ENCODE peak calls at places on chromosome 19, in nine cellular contexts. I is lung microvascular endothelial cell, H is KBM-7, S is ascending aorta, K is RPMI8226, Q is lung, A is H54, F is GM03348, D is cardiac fibroblast. U is an unnamed sample.

GRCh38 chr19:11465605-11466004 is 15.2 kb downstream of the ELAVL3 start:
- DNase-seq in D (no peak), A (no peak), Q (no peak), H (no peak), I (no peak), S (no peak), F (no peak), K (no peak), U (no peak)

GRCh38 chr19:39362682-39363657 is 20.7 kb downstream of the SAMD4B start:
- DNase-seq in A (no peak), D (peak; percentile 68), Q (no peak), S (no peak), I (peak; percentile 50), H (no peak), K (no peak), F (peak; percentile 63), U (peak; percentile 32)

GRCh38 chr19:48244289-48244688 is 11.4 kb downstream of the CARD8 start:
- DNase-seq in S (no peak), H (peak; percentile 53), Q (no peak), F (no peak), I (peak; percentile 76), D (peak; percentile 28), A (no peak), K (no peak), U (no peak)

GRCh38 chr19:488505-489417 is 7.5 kb upstream of the MADCAM1 start:
- DNase-seq in K (peak; percentile 96), Q (peak; percentile 96), D (peak; percentile 97), H (peak; percentile 86), S (peak; percentile 66), F (peak; percentile 100), I (peak; percentile 96), A (peak; percentile 99), U (peak; percentile 99)

GRCh38 chr19:2616741-2617392 is 85.6 kb downstream of the GNG7 start:
- DNase-seq in Q (peak; percentile 75), S (no peak), H (peak; percentile 49), I (peak; percentile 35), D (peak; percentile 31), F (no peak), A (no peak), K (no peak), U (no peak)

GRCh38 chr19:51808333-51808986 is 13.5 kb downstream of the FPR3 start:
- DNase-seq in K (no peak), F (peak; percentile 52), S (no peak), A (no peak), Q (no peak), I (peak; percentile 70), H (no peak), D (peak; percentile 90), U (no peak)

GRCh38 chr19:41031926-41032325 is 40.8 kb downstream of the CYP2B6 start:
- DNase-seq in I (no peak), Q (no peak), K (no peak), A (no peak), S (no peak), D (no peak), H (no peak), F (no peak), U (no peak)

GRCh38 chr19:18439025-18439909 is 1.3 kb upstream of the ISYNA1 start:
- DNase-seq in K (no peak), F (no peak), I (no peak), D (peak; percentile 62), A (no peak), Q (no peak), S (no peak), H (no peak), U (no peak)

GRCh38 chr19:14718522-14719113 is 28.8 kb downstream of the ZNF333 start:
- DNase-seq in K (no peak), S (no peak), D (no peak), A (no peak), F (no peak), Q (no peak), I (no peak), H (peak; percentile 8), U (no peak)

GRCh38 chr19:47243364-47243775 is 12.4 kb upstream of the BBC3 start:
- DNase-seq in Q (no peak), I (no peak), F (no peak), A (no peak), H (no peak), K (no peak), S (no peak), D (no peak), U (no peak)

GRCh38 chr19:35845215-35846037 is 6.9 kb downstream of the NPHS1 start:
- DNase-seq in K (no peak), Q (no peak), A (no peak), D (no peak), S (no peak), I (no peak), H (no peak), F (peak; percentile 24), U (peak; percentile 48)

GRCh38 chr19:9622531-9622930 is 1.5 kb upstream of the ZNF561 start:
- DNase-seq in S (no peak), F (no peak), D (no peak), I (peak; percentile 4), K (no peak), H (peak; percentile 26), A (no peak), Q (no peak), U (no peak)

GRCh38 chr19:18401580-18402112 is 4.2 kb upstream of the LRRC25 start:
- DNase-seq in F (peak; percentile 71), H (peak; percentile 99), A (no peak), S (no peak), D (peak; percentile 85), Q (no peak), I (peak; percentile 76), K (peak; percentile 94), U (peak; percentile 83)

GRCh38 chr19:13881692-13882418 is 4.9 kb downstream of the NANOS3 start:
- DNase-seq in H (peak; percentile 72), D (peak; percentile 46), F (peak; percentile 73), I (no peak), Q (no peak), K (no peak), S (no peak), A (no peak), U (no peak)

GRCh38 chr19:13996928-13997636 is 9.0 kb downstream of the RFX1 start:
- DNase-seq in I (no peak), Q (no peak), F (peak; percentile 0), H (no peak), K (no peak), D (no peak), S (no peak), A (no peak), U (peak; percentile 31)

GRCh38 chr19:47711652-47712239 is 1.5 kb upstream of the EHD2 start:
- DNase-seq in S (no peak), A (no peak), Q (no peak), I (no peak), F (no peak), H (no peak), D (no peak), K (no peak), U (no peak)

GRCh38 chr19:401836-402535 is 7.0 kb downstream of the C2CD4C start:
- DNase-seq in D (no peak), H (no peak), F (no peak), I (no peak), S (no peak), A (no peak), Q (no peak), K (no peak), U (peak; percentile 21)

GRCh38 chr19:46761418-46761831 is 15.2 kb upstream of the STRN4 start:
- DNase-seq in F (peak; percentile 33), S (no peak), K (no peak), H (no peak), Q (no peak), I (no peak), A (no peak), D (peak; percentile 75), U (no peak)

GRCh38 chr19:53328967-53329366 is 4.6 kb upstream of the ZNF845 start:
- DNase-seq in A (no peak), S (no peak), K (peak; percentile 58), H (no peak), D (peak; percentile 32), Q (peak; percentile 38), I (no peak), F (no peak), U (peak; percentile 89)

GRCh38 chr19:7355151-7355845 is 6.6 kb downstream of the ARHGEF18 start:
- DNase-seq in F (peak; percentile 85), H (no peak), Q (no peak), K (no peak), I (no peak), S (no peak), D (peak; percentile 70), A (no peak), U (peak; percentile 67)

GRCh38 chr19:32653626-32653968 is 21.4 kb downstream of the ANKRD27 start:
- DNase-seq in D (no peak), A (no peak), H (no peak), F (no peak), I (no peak), K (no peak), Q (no peak), S (no peak), U (no peak)

GRCh38 chr19:4707322-4707721 is 16.3 kb downstream of the DPP9 start:
- DNase-seq in F (no peak), D (no peak), K (no peak), I (no peak), H (no peak), A (no peak), Q (no peak), S (no peak), U (no peak)

GRCh38 chr19:44807652-44808462 is 1.0 kb upstream of the BCAM start:
- DNase-seq in K (no peak), F (peak; percentile 64), Q (peak; percentile 83), D (peak; percentile 48), A (no peak), H (no peak), S (no peak), I (peak; percentile 50), U (no peak)

GRCh38 chr19:19552811-19553210 is 14.7 kb downstream of the CILP2 start:
- DNase-seq in S (no peak), H (no peak), K (peak; percentile 43), I (peak; percentile 33), D (peak; percentile 34), Q (no peak), F (peak; percentile 80), A (peak; percentile 81), U (no peak)

GRCh38 chr19:52398091-52398461 is 427 bp downstream of the ZNF528 start:
- DNase-seq in H (no peak), A (peak; percentile 30), I (peak; percentile 11), S (no peak), D (peak; percentile 21), Q (no peak), K (peak; percentile 34), F (peak; percentile 43), U (no peak)

GRCh38 chr19:47019431-47020041 is at the start of gene NPAS1:
- DNase-seq in I (no peak), K (no peak), F (peak; percentile 82), D (no peak), H (peak; percentile 48), Q (no peak), S (no peak), A (no peak), U (no peak)